ENCODE peak calls at places on chromosomes 13 and 19, in six cellular contexts. Q is OCI-M1, O is A673, P is ureter, B is heart left ventricle, L is NCI-H748 treated with DMSO at 0.1 percent for 48 hours. N is an unnamed sample.

GRCh38 chr13:39410089-39410901 is 192.7 kb downstream of the LHFPL6 start:
- DNase-seq in L (no peak), O (peak), P (no peak), B (no peak), Q (no peak), N (no peak)

GRCh38 chr13:111382877-111383276 is 62.4 kb downstream of the TEX29 start:
- DNase-seq in O (no peak), P (no peak), L (no peak), Q (no peak), B (no peak), N (no peak)

GRCh38 chr13:33525759-33526158 is 240.2 kb upstream of the STARD13 start:
- DNase-seq in Q (no peak), P (no peak), B (no peak), O (no peak), L (no peak), N (no peak)

GRCh38 chr19:41541990-41542584 is 33.9 kb upstream of the CEACAM21 start:
- DNase-seq in P (peak), O (peak), L (peak), Q (peak), B (peak), N (no peak)

GRCh38 chr19:2054763-2055162 is 3.7 kb upstream of the MKNK2 start:
- DNase-seq in L (no peak), P (peak), Q (no peak), B (no peak), O (no peak), N (no peak)

GRCh38 chr19:18961767-18962423 is 20.9 kb upstream of the HOMER3 start:
- DNase-seq in O (no peak), P (no peak), B (no peak), L (peak), Q (no peak), N (no peak)

GRCh38 chr13:107867701-107868661 is 347.4 kb downstream of the LIG4 start:
- DNase-seq in L (peak), P (peak), O (peak), B (peak), Q (no peak), N (no peak)

GRCh38 chr13:113327391-113327765 is 30.3 kb downstream of the LAMP1 start:
- DNase-seq in P (no peak), L (no peak), Q (no peak), B (no peak), O (no peak), N (peak)

GRCh38 chr19:33376423-33376822 is 2.9 kb downstream of the CEBPG start:
- DNase-seq in O (no peak), Q (no peak), P (no peak), B (peak), L (no peak), N (no peak)

GRCh38 chr13:27765650-27766049 is 26.6 kb upstream of the GSX1 start:
- DNase-seq in O (no peak), B (no peak), L (no peak), P (no peak), Q (no peak), N (no peak)

GRCh38 chr19:31066385-31066784 is 282.9 kb downstream of the TSHZ3 start:
- DNase-seq in Q (no peak), L (no peak), P (no peak), B (no peak), O (peak), N (no peak)

GRCh38 chr19:13978721-13979191 is 26.4 kb downstream of the DCAF15 start:
- DNase-seq in P (no peak), B (no peak), L (peak), Q (no peak), O (peak), N (no peak)

GRCh38 chr19:32022044-32022945 is 323.1 kb upstream of the ZNF507 start:
- DNase-seq in B (no peak), P (no peak), L (no peak), Q (no peak), O (no peak), N (peak)

GRCh38 chr19:5298502-5298901 is 42.1 kb downstream of the PTPRS start:
- DNase-seq in L (no peak), B (no peak), Q (no peak), P (peak), O (no peak), N (peak)

GRCh38 chr19:51318687-51319675 is 7.5 kb downstream of the IGLON5 start:
- DNase-seq in B (no peak), P (no peak), O (no peak), Q (no peak), L (no peak), N (no peak)

GRCh38 chr13:100394005-100394695 is 194.4 kb downstream of the GGACT start:
- DNase-seq in O (peak), Q (no peak), B (no peak), P (no peak), L (no peak), N (no peak)

GRCh38 chr13:64755961-64756360 is 2474.2 kb downstream of the PCDH9 start:
- DNase-seq in L (no peak), Q (no peak), B (no peak), O (no peak), P (no peak), N (no peak)

GRCh38 chr13:90321281-90321931 is 1026.1 kb upstream of the MIR17HG start:
- DNase-seq in L (no peak), B (no peak), P (no peak), Q (no peak), O (no peak), N (no peak)

GRCh38 chr19:44847144-44848035 is 1.3 kb downstream of the NECTIN2 start:
- DNase-seq in P (peak), L (peak), O (peak), Q (peak), B (peak), N (peak)

GRCh38 chr13:113348591-113348990 is 15.3 kb downstream of the GRTP1 start:
- DNase-seq in L (no peak), P (no peak), O (no peak), B (no peak), Q (no peak), N (no peak)

GRCh38 chr19:2602391-2603181 is 99.9 kb downstream of the GNG7 start:
- DNase-seq in L (no peak), Q (no peak), B (peak), P (peak), O (peak), N (peak)

GRCh38 chr19:584240-585001 is 5.3 kb upstream of the HCN2 start:
- DNase-seq in P (no peak), O (peak), L (no peak), B (no peak), Q (peak), N (no peak)

GRCh38 chr13:44398606-44399005 is 25.0 kb downstream of the SERP2 start:
- DNase-seq in B (no peak), L (no peak), P (no peak), O (no peak), Q (no peak), N (no peak)

GRCh38 chr13:105202384-105202783 is 1333.1 kb downstream of the EFNB2 start:
- DNase-seq in O (peak), P (no peak), L (no peak), Q (peak), B (no peak), N (no peak)

GRCh38 chr19:55370305-55370988 is at the start of gene IL11:
- DNase-seq in B (no peak), Q (no peak), L (no peak), O (no peak), P (no peak), N (no peak)

GRCh38 chr13:35191883-35192282 is 249.8 kb downstream of the NBEA start:
- DNase-seq in B (no peak), O (no peak), L (no peak), Q (no peak), P (no peak), N (no peak)

GRCh38 chr19:38862321-38863059 is 12.7 kb upstream of the HNRNPL start:
- DNase-seq in P (peak), O (peak), L (peak), B (peak), Q (peak), N (peak)

GRCh38 chr19:32691952-32692726 is 518 bp downstream of the NUDT19 start:
- DNase-seq in O (peak), P (no peak), L (no peak), B (peak), Q (peak), N (peak)

GRCh38 chr13:24196593-24197197 is 36.2 kb downstream of the SPATA13 start:
- DNase-seq in Q (peak), B (no peak), P (no peak), O (no peak), L (no peak), N (no peak)

GRCh38 chr13:102286326-102286725 is 115.5 kb downstream of the FGF14 start:
- DNase-seq in Q (no peak), P (no peak), O (no peak), L (no peak), B (no peak), N (no peak)

GRCh38 chr13:75968103-75968838 is 332.1 kb downstream of the LMO7 start:
- DNase-seq in P (no peak), Q (no peak), O (no peak), L (no peak), B (no peak), N (no peak)

GRCh38 chr13:39559838-39560237 is 43.2 kb downstream of the LHFPL6 start:
- DNase-seq in O (no peak), L (no peak), P (no peak), B (no peak), Q (no peak), N (no peak)

GRCh38 chr13:50574731-50575130 is 268.8 kb downstream of the DLEU7 start:
- DNase-seq in O (no peak), P (no peak), B (no peak), L (no peak), Q (no peak), N (no peak)

GRCh38 chr13:84049442-84049841 is 167.2 kb upstream of the SLITRK1 start:
- DNase-seq in B (no peak), P (no peak), L (no peak), O (no peak), Q (no peak), N (no peak)

GRCh38 chr19:28332886-28333285 is 880.1 kb downstream of the UQCRFS1 start:
- DNase-seq in O (no peak), L (no peak), B (no peak), Q (no peak), P (no peak), N (no peak)

GRCh38 chr13:27969073-27969865 is at the start of gene CDX2:
- DNase-seq in B (no peak), Q (no peak), L (peak), O (no peak), P (no peak), N (no peak)

GRCh38 chr19:18529782-18530181 is 7.9 kb upstream of the ELL start:
- DNase-seq in O (no peak), L (no peak), B (no peak), Q (no peak), P (no peak), N (no peak)